ENCODE peak calls at places on chromosomes 3 and 15, in five cellular contexts. Y is IMR-90; O is stimulated activated CD4-positive, alpha-beta T cell treated with anti-CD3 and anti-CD28 coated beads, Interleukin-12 subunit alpha, Interleukin-12 subunit beta, amount 100 ng/mL, for 24 hours; N is AG08396; E is Kasumi-1. S is an unnamed sample.
A peak's percentile ranks its signal among the peaks of the same experiment; 100 is the strongest.

GRCh38 chr3:15753056-15753710 is 44.6 kb downstream of the ANKRD28 start:
- DNase-seq in Y (no peak), O (no peak), N (no peak), E (no peak), S (peak; percentile 14)

GRCh38 chr3:107825556-107825955 is 265.3 kb downstream of the CD47 start:
- DNase-seq in Y (no peak), O (no peak), N (no peak), E (no peak), S (no peak)

GRCh38 chr3:116947809-116948208 is 238.2 kb downstream of the TUSC7 start:
- DNase-seq in Y (no peak), O (no peak), N (no peak), E (no peak), S (no peak)

GRCh38 chr15:23565395-23566069 is at the start of gene MKRN3:
- DNase-seq in Y (peak; percentile 7), O (peak; percentile 4), N (no peak), E (no peak), S (peak; percentile 85)

GRCh38 chr3:160709477-160710182 is 32.7 kb downstream of the ARL14 start:
- DNase-seq in Y (no peak), O (no peak), N (no peak), E (no peak), S (no peak)

GRCh38 chr3:84980011-84980410 is 21.2 kb downstream of the CADM2 start:
- DNase-seq in Y (no peak), O (no peak), N (no peak), E (no peak), S (no peak)

GRCh38 chr3:177487635-177488186 is 290.4 kb upstream of the TBL1XR1 start:
- DNase-seq in Y (peak; percentile 31), O (no peak), N (no peak), E (no peak), S (no peak)

GRCh38 chr3:182710557-182711157 is 82.6 kb upstream of the ATP11B start:
- DNase-seq in Y (peak; percentile 13), O (no peak), N (peak; percentile 37), E (peak; percentile 60), S (peak; percentile 37)

GRCh38 chr15:100346866-100347512 is 5.2 kb upstream of the ADAMTS17 start:
- DNase-seq in Y (no peak), O (no peak), N (no peak), E (no peak), S (peak; percentile 10)

GRCh38 chr15:79962178-79962577 is 8.8 kb downstream of the BCL2A1 start:
- DNase-seq in Y (no peak), O (no peak), N (no peak), E (peak; percentile 74), S (no peak)

GRCh38 chr15:76105911-76106310 is 46.1 kb downstream of the TMEM266 start:
- DNase-seq in Y (no peak), O (no peak), N (no peak), E (no peak), S (no peak)

GRCh38 chr3:72763751-72764440 is 84.3 kb downstream of the SHQ1 start:
- DNase-seq in Y (no peak), O (no peak), N (no peak), E (no peak), S (no peak)

GRCh38 chr3:64685800-64686445 is 1.9 kb downstream of the ADAMTS9 start:
- DNase-seq in Y (peak; percentile 88), O (no peak), N (peak; percentile 82), E (no peak), S (peak; percentile 94)

GRCh38 chr3:52153389-52154096 is 680 bp downstream of the POC1A start:
- DNase-seq in Y (peak; percentile 11), O (no peak), N (peak; percentile 68), E (peak; percentile 12), S (no peak)

GRCh38 chr3:57179580-57180410 is 14.6 kb upstream of the IL17RD start:
- DNase-seq in Y (peak; percentile 26), O (no peak), N (no peak), E (peak; percentile 68), S (peak; percentile 49)

GRCh38 chr3:134381836-134382442 is 7.7 kb upstream of the AMOTL2 start:
- DNase-seq in Y (no peak), O (no peak), N (no peak), E (no peak), S (no peak)

GRCh38 chr3:78604328-78604727 is 1163.5 kb downstream of the ROBO1 start:
- DNase-seq in Y (peak; percentile 80), O (no peak), N (peak; percentile 30), E (no peak), S (peak; percentile 79)

GRCh38 chr3:33786565-33787327 is 11.7 kb upstream of the PDCD6IP start:
- DNase-seq in Y (no peak), O (no peak), N (no peak), E (no peak), S (no peak)

GRCh38 chr3:54870423-54870822 is 57.4 kb downstream of the LRTM1 start:
- DNase-seq in Y (peak; percentile 97), O (no peak), N (peak; percentile 79), E (no peak), S (peak; percentile 94)

GRCh38 chr3:9349321-9350117 is 13.3 kb upstream of the THUMPD3 start:
- DNase-seq in Y (peak; percentile 92), O (no peak), N (peak; percentile 48), E (no peak), S (peak; percentile 70)

GRCh38 chr3:31917303-31917903 is 63.7 kb downstream of the OSBPL10 start:
- DNase-seq in Y (no peak), O (no peak), N (no peak), E (no peak), S (no peak)

GRCh38 chr3:127442551-127442950 is 148.0 kb downstream of the TPRA1 start:
- DNase-seq in Y (no peak), O (no peak), N (no peak), E (no peak), S (no peak)

GRCh38 chr3:123081718-123082369 is 15.0 kb downstream of the PDIA5 start:
- DNase-seq in Y (no peak), O (no peak), N (no peak), E (peak; percentile 42), S (no peak)

GRCh38 chr3:54342676-54343075 is 220.3 kb downstream of the CACNA2D3 start:
- DNase-seq in Y (no peak), O (no peak), N (no peak), E (no peak), S (no peak)

GRCh38 chr15:39918688-39919385 is 1.2 kb downstream of the GPR176 start:
- DNase-seq in Y (peak; percentile 93), O (no peak), N (peak; percentile 76), E (no peak), S (peak; percentile 86)

GRCh38 chr3:57331078-57331477 is 38.6 kb upstream of the ASB14 start:
- DNase-seq in Y (no peak), O (no peak), N (no peak), E (no peak), S (no peak)

GRCh38 chr15:41820791-41821423 is 7.0 kb upstream of the JMJD7 start:
- DNase-seq in Y (no peak), O (no peak), N (no peak), E (no peak), S (no peak)

GRCh38 chr3:35394400-35394799 is 244.9 kb upstream of the ARPP21 start:
- DNase-seq in Y (no peak), O (no peak), N (no peak), E (no peak), S (no peak)

GRCh38 chr15:93141373-93141790 is 52.4 kb upstream of the RGMA start:
- DNase-seq in Y (no peak), O (no peak), N (no peak), E (no peak), S (no peak)

GRCh38 chr3:58560771-58561311 is 16.4 kb downstream of the FAM107A start:
- DNase-seq in Y (peak; percentile 98), O (no peak), N (peak; percentile 89), E (peak; percentile 19), S (peak; percentile 95)

GRCh38 chr3:148975277-148975676 is 16.1 kb upstream of the GYG1 start:
- DNase-seq in Y (no peak), O (no peak), N (peak; percentile 53), E (no peak), S (no peak)

GRCh38 chr3:37824090-37824953 is 37.4 kb upstream of the CTDSPL start:
- DNase-seq in Y (no peak), O (no peak), N (no peak), E (no peak), S (no peak)

GRCh38 chr3:124347418-124347817 is 355.5 kb upstream of the ROPN1 start:
- DNase-seq in Y (no peak), O (no peak), N (no peak), E (no peak), S (no peak)

GRCh38 chr3:181974198-181974597 is 262.5 kb downstream of the SOX2 start:
- DNase-seq in Y (no peak), O (no peak), N (no peak), E (no peak), S (no peak)

GRCh38 chr15:42137461-42138261 is 18.8 kb downstream of the PLA2G4F start:
- DNase-seq in Y (peak; percentile 50), O (no peak), N (peak; percentile 60), E (peak; percentile 38), S (peak; percentile 68)

GRCh38 chr3:53046171-53047170 is 598 bp upstream of the SFMBT1 start:
- DNase-seq in Y (peak; percentile 11), O (peak; percentile 31), N (no peak), E (peak; percentile 74), S (peak; percentile 18)

GRCh38 chr15:48647963-48648362 is 2.5 kb upstream of the FBN1 start:
- DNase-seq in Y (peak; percentile 56), O (no peak), N (peak; percentile 54), E (no peak), S (peak; percentile 64)

GRCh38 chr15:34944946-34945345 is 24.6 kb downstream of the AQR start:
- DNase-seq in Y (no peak), O (no peak), N (no peak), E (no peak), S (no peak)

GRCh38 chr3:163362154-163362553 is 1716.1 kb downstream of the SI start:
- DNase-seq in Y (no peak), O (no peak), N (no peak), E (no peak), S (no peak)

S was measured in fibroblast of pulmonary artery.